ENCODE peak calls at places on chromosomes 3 and 15, in four cellular contexts. P is cerebellar cortex, A is KG1, J is amygdala. E is an unnamed sample.

GRCh38 chr15:43799209-43799944 is 643 bp downstream of the SERINC4 start:
- DNase-seq in P (peak), A (no peak), J (no peak), E (no peak)

GRCh38 chr3:149332781-149333517 is 487 bp downstream of the TM4SF18 start:
- DNase-seq in P (peak), A (no peak), J (no peak), E (no peak)

GRCh38 chr15:63380828-63381282 is 791 bp downstream of the CA12 start:
- DNase-seq in P (no peak), A (no peak), J (no peak), E (no peak)

GRCh38 chr15:33190539-33190938 is 4.0 kb downstream of the FMN1 start:
- DNase-seq in P (no peak), A (no peak), J (no peak), E (no peak)

GRCh38 chr15:89441295-89441762 is 55.1 kb downstream of the RHCG start:
- DNase-seq in P (no peak), A (no peak), J (no peak), E (no peak)

GRCh38 chr15:101105059-101105851 is 146.6 kb downstream of the CHSY1 start:
- DNase-seq in P (peak), A (no peak), J (no peak), E (no peak)

GRCh38 chr15:42385980-42386695 is 26.8 kb downstream of the CAPN3 start:
- DNase-seq in P (no peak), A (no peak), J (no peak), E (no peak)

GRCh38 chr15:25410649-25411048 is 28.2 kb downstream of the UBE3A start:
- DNase-seq in P (no peak), A (no peak), J (no peak), E (no peak)

GRCh38 chr15:74793135-74794028 is 11.5 kb downstream of the CSK start:
- DNase-seq in P (no peak), A (no peak), J (no peak), E (no peak)

GRCh38 chr3:191148131-191148530 is 50.9 kb upstream of the OSTN start:
- DNase-seq in P (no peak), A (no peak), J (no peak), E (no peak)

GRCh38 chr3:54773251-54773650 is 154.6 kb downstream of the LRTM1 start:
- DNase-seq in P (no peak), A (no peak), J (no peak), E (peak)

GRCh38 chr3:113034011-113034410 is 43.2 kb downstream of the GTPBP8 start:
- DNase-seq in P (no peak), A (no peak), J (no peak), E (no peak)

GRCh38 chr3:129627350-129628168 is 21.1 kb upstream of the PLXND1 start:
- DNase-seq in P (peak), A (peak), J (peak), E (peak)

GRCh38 chr3:32934150-32934742 is 17.2 kb upstream of the CCR4 start:
- DNase-seq in P (peak), A (peak), J (no peak), E (no peak)

GRCh38 chr3:41209646-41210045 is 10.3 kb downstream of the CTNNB1 start:
- DNase-seq in P (no peak), A (no peak), J (no peak), E (no peak)

GRCh38 chr15:50044406-50044805 is 74.6 kb downstream of the ATP8B4 start:
- DNase-seq in P (no peak), A (no peak), J (no peak), E (no peak)

GRCh38 chr15:67070150-67070549 is 4.7 kb downstream of the SMAD3 start:
- DNase-seq in P (no peak), A (no peak), J (no peak), E (no peak)

GRCh38 chr3:194949592-194949991 is 263.9 kb downstream of the FAM43A start:
- DNase-seq in P (no peak), A (no peak), J (no peak), E (no peak)

GRCh38 chr3:156150434-156151066 is 30.2 kb downstream of the KCNAB1 start:
- DNase-seq in P (peak), A (peak), J (peak), E (peak)